ENCODE peak calls at places on chromosomes 12 and 14, in six cellular contexts. H is upper lobe of right lung, F is hepatocyte, R is GM23338, P is endothelial cell of umbilical vein, O is suprapubic skin. E is an unnamed sample. For H3K4me1, the result is how much of the 10 kb centered on the place peaks cover.

GRCh38 chr14:32512813-32513212 is 183.7 kb downstream of the AKAP6 start:
- DNase-seq in H (no peak), F (no peak), R (no peak), P (no peak), O (no peak), E (no peak)

GRCh38 chr14:102464846-102465341 is 44.7 kb downstream of the ANKRD9 start:
- DNase-seq in H (no peak), F (peak), R (no peak), P (no peak), O (no peak), E (no peak)

GRCh38 chr12:49515266-49515665 is 23.6 kb upstream of the KCNH3 start:
- DNase-seq in H (no peak), F (no peak), R (no peak), P (peak), O (no peak), E (no peak)

GRCh38 chr12:55972045-55972843 is 1.6 kb upstream of the RAB5B start:
- DNase-seq in H (no peak), F (peak), R (peak), P (no peak), O (no peak), E (peak)

GRCh38 chr12:25615119-25615518 is 62.0 kb upstream of the LMNTD1 start:
- DNase-seq in H (no peak), F (peak), R (no peak), P (peak), O (no peak), E (peak)

GRCh38 chr12:18926188-18926587 is 188.3 kb downstream of the CAPZA3 start:
- DNase-seq in H (no peak), F (no peak), R (no peak), P (no peak), O (no peak), E (no peak)

GRCh38 chr12:121849660-121850059 is 9.0 kb downstream of the HPD start:
- DNase-seq in H (no peak), F (no peak), R (peak), P (no peak), O (no peak), E (no peak)

GRCh38 chr14:89477391-89477790 is 60.4 kb upstream of the FOXN3 start:
- DNase-seq in H (no peak), F (no peak), R (no peak), P (no peak), O (no peak), E (no peak)

GRCh38 chr12:77354766-77355362 is 289.5 kb upstream of the E2F7 start:
- DNase-seq in H (no peak), F (no peak), R (no peak), P (peak), O (no peak), E (no peak)

GRCh38 chr14:98608071-98609060 is 663.6 kb downstream of the BCL11B start:
- DNase-seq in H (no peak), F (no peak), R (no peak), P (no peak), O (no peak), E (no peak)

GRCh38 chr12:29148065-29148957 is 767 bp upstream of the FAR2 start:
- DNase-seq in H (peak), F (peak), R (no peak), P (peak), O (peak), E (peak)

GRCh38 chr14:69666698-69667211 is 55.4 kb downstream of the SUSD6 start:
- DNase-seq in H (no peak), F (no peak), R (no peak), P (peak), O (no peak), E (peak)

GRCh38 chr14:69664865-69665526 is 53.6 kb downstream of the SUSD6 start:
- DNase-seq in H (no peak), F (no peak), R (no peak), P (no peak), O (no peak), E (no peak)

GRCh38 chr14:69666112-69666511 is 54.7 kb downstream of the SUSD6 start:
- DNase-seq in H (no peak), F (no peak), R (no peak), P (peak), O (no peak), E (no peak)

GRCh38 chr14:69664190-69664742 is 52.9 kb downstream of the SUSD6 start:
- DNase-seq in H (no peak), F (no peak), R (no peak), P (no peak), O (no peak), E (no peak)

DNA sequence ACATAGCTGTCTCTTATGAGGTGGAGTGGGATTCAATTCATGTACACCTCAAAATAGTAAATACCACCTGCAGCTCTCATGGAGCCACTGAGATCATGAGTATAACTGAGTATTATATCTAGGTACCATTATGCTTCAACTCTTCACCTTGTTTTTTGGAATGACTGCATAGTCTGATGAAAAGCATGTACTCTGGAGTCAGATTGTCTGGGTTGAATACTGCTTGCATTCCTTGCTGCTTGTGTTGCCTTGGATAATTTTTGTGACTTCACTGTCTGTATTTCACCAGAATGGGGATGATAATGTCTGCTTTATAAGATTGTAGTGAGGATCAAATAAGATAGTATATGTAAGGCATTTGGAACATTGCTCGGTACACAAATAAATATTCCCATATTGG is 54.2 kb downstream of the SUSD6 start:
- DNase-seq in H (no peak), F (no peak), R (no peak), P (no peak), O (no peak), E (no peak)
- H3K4me1 ChIP-seq in H (half or more), F (half or more), R (under half), P (under half), O (half or more), E (under half)

DNA sequence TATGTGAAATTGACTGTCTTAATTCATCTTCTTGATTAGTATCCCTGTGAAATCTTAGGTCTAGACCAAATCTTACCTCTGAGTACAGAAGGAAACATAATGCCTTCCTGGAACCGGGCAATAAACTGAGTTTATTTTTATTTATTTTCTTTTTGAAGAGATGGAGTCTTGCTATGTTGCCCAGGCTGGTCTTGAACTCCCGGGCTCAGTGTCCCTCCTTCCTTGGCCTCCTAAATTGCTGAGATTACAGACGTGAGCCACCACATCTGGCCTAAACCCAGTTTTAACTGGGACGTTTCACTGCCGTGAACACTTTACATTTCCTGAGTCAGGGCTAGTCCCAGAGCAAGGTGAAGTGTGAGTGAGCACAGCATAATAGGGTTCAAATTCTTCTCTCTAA is 714 bp downstream of the GUCY2C start:
- DNase-seq in H (no peak), F (no peak), R (no peak), P (no peak), O (no peak), E (no peak)
- H3K27ac ChIP-seq in H (no peak), F (peak), R (no peak), P (no peak), O (no peak), E (no peak)

DNA sequence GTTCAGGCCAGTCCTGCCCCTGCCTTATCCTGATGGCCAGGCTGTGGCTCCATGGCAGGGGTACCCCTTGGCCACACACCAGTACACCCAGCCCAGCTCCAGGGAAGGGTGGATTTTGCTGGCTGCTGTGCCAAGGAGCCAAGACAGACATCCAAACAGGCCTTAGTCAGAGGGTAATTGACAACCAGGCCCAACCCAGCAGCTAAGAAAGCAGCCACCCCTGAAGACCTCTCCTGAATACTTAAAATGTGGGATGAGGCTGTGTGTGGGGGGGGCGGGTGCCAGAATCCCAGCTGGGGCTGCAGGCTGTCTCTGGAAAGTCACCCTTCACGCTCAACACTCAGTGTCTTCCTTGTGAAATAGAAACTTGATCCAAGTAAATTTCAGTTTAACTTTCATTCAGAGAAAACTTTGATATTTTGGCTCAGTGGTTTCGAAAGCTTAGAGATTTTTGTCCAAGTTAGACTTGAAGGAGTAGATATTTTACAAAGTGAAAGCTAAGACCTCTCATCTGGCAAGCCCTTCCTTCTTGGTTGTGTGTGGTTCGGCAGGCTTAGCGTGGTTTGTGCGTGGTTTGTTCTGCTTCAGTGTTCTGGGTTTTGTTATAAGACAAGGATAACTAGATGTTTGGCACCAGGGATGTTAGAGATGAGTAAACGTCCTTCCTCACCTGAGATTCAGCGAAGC is 5.1 kb downstream of the PAPLN start:
- DNase-seq in H (no peak), F (no peak), R (no peak), P (no peak), O (no peak), E (no peak)
- H3K4me3 ChIP-seq in H (peak), F (no peak), R (no peak), P (no peak), O (no peak), E (no peak)

DNA sequence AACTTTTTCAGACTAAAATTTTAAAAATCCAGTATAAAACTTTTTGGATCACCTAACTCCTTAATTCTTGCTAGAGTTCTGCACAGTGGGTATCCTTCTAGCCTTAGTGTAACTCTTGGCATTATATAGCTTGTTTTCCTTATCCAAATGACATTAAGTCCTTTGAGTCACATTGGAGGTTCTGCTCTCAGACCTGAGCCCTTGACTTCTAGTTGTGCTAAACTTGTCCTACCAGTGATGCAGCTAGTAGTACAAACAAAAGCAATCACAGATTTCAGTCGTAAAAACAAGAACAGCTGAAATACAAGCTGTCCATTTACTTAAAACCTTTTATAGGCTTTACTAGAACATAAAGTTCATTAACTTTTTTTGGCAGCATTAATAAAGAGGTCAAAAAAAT is 10.5 kb downstream of the ZBTB1 start:
- DNase-seq in H (no peak), F (no peak), R (no peak), P (no peak), O (no peak), E (peak)
- H3K4me1 ChIP-seq in H (under half), F (under half), R (under half), P (under half), O (half or more), E (under half)

E was measured in PC-9.